ENCODE peak calls at places on chromosome 22, in four cellular contexts. One of them, this sample, is unnamed.

GRCh38 chr22:19042285-19043110 is 79.7 kb downstream of the DGCR2 start:
- DNase-seq in mesendoderm: no peak
- DNase-seq in mesenchymal stem cell: no peak
- DNase-seq in trophoblast cell: no peak
- DNase-seq in this sample: no peak

GRCh38 chr22:24156146-24156914 is 25.0 kb upstream of the SUSD2 start:
- DNase-seq in mesendoderm: no peak
- DNase-seq in trophoblast cell: no peak
- DNase-seq in mesenchymal stem cell: peak; percentile 76
- DNase-seq in this sample: no peak

GRCh38 chr22:32858121-32858703 is 56.7 kb downstream of the TIMP3 start:
- DNase-seq in mesendoderm: no peak
- DNase-seq in mesenchymal stem cell: peak; percentile 16
- DNase-seq in trophoblast cell: no peak
- DNase-seq in this sample: no peak

GRCh38 chr22:44151661-44152060 is 29.1 kb upstream of the PARVG start:
- DNase-seq in trophoblast cell: no peak
- DNase-seq in mesenchymal stem cell: peak; percentile 57
- DNase-seq in mesendoderm: no peak
- DNase-seq in this sample: no peak

GRCh38 chr22:37502342-37503182 is 16.4 kb upstream of the MFNG start:
- DNase-seq in mesendoderm: peak; percentile 55
- DNase-seq in mesenchymal stem cell: no peak
- DNase-seq in trophoblast cell: no peak
- DNase-seq in this sample: no peak

GRCh38 chr22:44172370-44173108 is 8.2 kb upstream of the PARVG start:
- DNase-seq in trophoblast cell: peak; percentile 28
- DNase-seq in mesenchymal stem cell: no peak
- DNase-seq in mesendoderm: no peak
- DNase-seq in this sample: no peak

GRCh38 chr22:36757608-36758220 is 18.2 kb downstream of the IFT27 start:
- DNase-seq in mesendoderm: peak; percentile 86
- DNase-seq in trophoblast cell: peak; percentile 75
- DNase-seq in mesenchymal stem cell: peak; percentile 69
- DNase-seq in this sample: peak; percentile 91

GRCh38 chr22:36339171-36340065 is 48.3 kb downstream of the MYH9 start:
- DNase-seq in mesendoderm: no peak
- DNase-seq in mesenchymal stem cell: peak; percentile 88
- DNase-seq in trophoblast cell: no peak
- DNase-seq in this sample: no peak

GRCh38 chr22:27593378-27593777 is 208.2 kb downstream of the MN1 start:
- DNase-seq in trophoblast cell: no peak
- DNase-seq in mesenchymal stem cell: no peak
- DNase-seq in mesendoderm: no peak
- DNase-seq in this sample: no peak

GRCh38 chr22:46604306-46604690 is 15.9 kb upstream of the GRAMD4 start:
- DNase-seq in mesendoderm: peak; percentile 82
- DNase-seq in trophoblast cell: no peak
- DNase-seq in mesenchymal stem cell: peak; percentile 26
- DNase-seq in this sample: no peak

GRCh38 chr22:25749420-25750169 is 7.6 kb downstream of the MYO18B start:
- DNase-seq in mesendoderm: no peak
- DNase-seq in mesenchymal stem cell: no peak
- DNase-seq in trophoblast cell: no peak
- DNase-seq in this sample: no peak

GRCh38 chr22:42720263-42721044 is at the start of gene A4GALT:
- DNase-seq in trophoblast cell: no peak
- DNase-seq in mesendoderm: no peak
- DNase-seq in mesenchymal stem cell: no peak
- DNase-seq in this sample: peak; percentile 51

GRCh38 chr22:24554316-24555159 is at the start of gene GUCD1:
- DNase-seq in mesenchymal stem cell: peak; percentile 72
- DNase-seq in mesendoderm: peak; percentile 46
- DNase-seq in trophoblast cell: peak; percentile 11
- DNase-seq in this sample: peak; percentile 39

DNA sequence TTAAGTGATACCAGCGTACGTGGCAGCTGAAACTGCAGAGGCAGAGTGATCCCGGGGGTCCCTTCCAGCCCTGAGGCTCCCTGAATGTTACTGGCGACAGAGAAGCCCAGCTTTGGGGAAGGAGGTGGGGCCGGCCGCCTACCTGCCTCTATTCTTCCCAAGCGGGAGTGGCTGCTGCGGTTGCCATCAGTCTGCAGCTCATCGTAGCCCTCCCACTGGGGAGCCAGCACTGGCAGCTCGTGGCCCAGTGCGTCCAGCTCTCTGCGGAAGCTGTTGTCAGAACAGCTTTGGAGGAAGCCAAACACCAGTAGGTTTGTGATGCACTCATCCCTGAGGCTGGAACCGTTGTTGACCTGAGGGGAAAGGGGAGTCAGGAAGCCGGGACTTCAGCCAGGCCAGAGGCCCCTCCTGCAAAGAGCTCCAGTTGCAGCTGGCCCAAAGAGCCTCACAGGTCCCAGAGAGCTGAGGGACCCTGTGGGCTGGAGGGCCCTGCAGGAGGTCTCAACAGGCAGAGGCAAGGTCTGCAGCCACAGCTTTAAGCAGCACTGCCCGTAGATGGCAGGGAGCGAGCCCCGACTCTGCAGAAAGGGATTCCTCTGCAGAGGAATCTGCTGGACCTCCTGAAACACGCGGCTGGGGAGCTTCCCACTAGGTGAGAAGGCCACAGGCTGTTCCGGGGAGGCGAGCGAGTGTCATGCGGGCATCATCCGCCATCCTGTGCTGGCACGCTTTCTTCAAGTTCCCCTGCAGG is 30.4 kb downstream of the BID start:
- DNase-seq in mesendoderm: no peak
- DNase-seq in mesenchymal stem cell: no peak
- DNase-seq in trophoblast cell: no peak
- DNase-seq in this sample: peak; percentile 49
- H3K4me2 ChIP-seq in mesendoderm: no peak overlapping the region
- H3K4me2 ChIP-seq in mesenchymal stem cell: no peak overlapping the region
- H3K4me2 ChIP-seq in trophoblast cell: no peak overlapping the region
- H3K4me2 ChIP-seq in this sample: no peak overlapping the region

GRCh38 chr22:28736296-28737155 is 5.1 kb downstream of the CHEK2 start:
- DNase-seq in trophoblast cell: no peak
- DNase-seq in mesendoderm: peak; percentile 96
- DNase-seq in mesenchymal stem cell: no peak
- DNase-seq in this sample: peak; percentile 31
- H2AK5ac ChIP-seq in trophoblast cell: no peak overlapping the region
- H2AK5ac ChIP-seq in mesendoderm: no peak overlapping the region
- H2AK5ac ChIP-seq in mesenchymal stem cell: no peak overlapping the region
- H2AK5ac ChIP-seq in this sample: no peak overlapping the region

GRCh38 chr22:30830907-30831306 is 136.2 kb downstream of the OSBP2 start:
- DNase-seq in mesenchymal stem cell: no peak
- DNase-seq in trophoblast cell: peak; percentile 48
- DNase-seq in mesendoderm: peak; percentile 30
- DNase-seq in this sample: no peak
- H3K18ac ChIP-seq in mesenchymal stem cell: no peak overlapping the region
- H3K18ac ChIP-seq in trophoblast cell: no peak overlapping the region
- H3K18ac ChIP-seq in mesendoderm: no peak overlapping the region
- H3K18ac ChIP-seq in this sample: no peak overlapping the region

DNA sequence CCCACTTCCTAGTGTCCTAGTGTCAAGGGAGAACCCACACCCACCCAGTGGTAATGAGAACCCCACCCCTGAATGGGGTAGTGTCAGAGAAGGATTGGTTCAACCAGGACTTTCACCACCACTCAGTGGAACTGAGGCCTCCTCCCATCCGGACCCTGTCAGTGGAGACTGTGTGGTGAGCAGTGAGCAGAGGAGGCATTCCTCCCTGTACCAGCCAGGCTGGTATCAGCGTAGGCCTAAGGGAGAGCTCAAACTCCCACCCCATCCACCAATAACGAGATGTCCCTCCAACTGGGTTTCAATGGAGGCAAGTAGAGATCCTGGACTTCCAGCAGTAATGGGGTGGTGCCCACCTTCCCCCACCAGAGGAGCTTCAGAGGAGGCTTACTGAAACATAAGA is 1171.4 kb downstream of the TBC1D22A start:
- DNase-seq in mesenchymal stem cell: no peak
- DNase-seq in trophoblast cell: no peak
- DNase-seq in mesendoderm: no peak
- DNase-seq in this sample: no peak
- H3K4me2 ChIP-seq in mesenchymal stem cell: no peak overlapping the region
- H3K4me2 ChIP-seq in trophoblast cell: no peak overlapping the region
- H3K4me2 ChIP-seq in mesendoderm: no peak overlapping the region
- H3K4me2 ChIP-seq in this sample: no peak overlapping the region

GRCh38 chr22:45317551-45318167 is 7.9 kb downstream of the FAM118A start:
- DNase-seq in mesenchymal stem cell: peak; percentile 17
- DNase-seq in mesendoderm: peak; percentile 72
- DNase-seq in trophoblast cell: no peak
- DNase-seq in this sample: peak; percentile 63
- H2AK5ac ChIP-seq in mesenchymal stem cell: peak overlapping the region; percentile 11
- H2AK5ac ChIP-seq in mesendoderm: no peak overlapping the region
- H2AK5ac ChIP-seq in trophoblast cell: no peak overlapping the region
- H2AK5ac ChIP-seq in this sample: no peak overlapping the region

GRCh38 chr22:48397531-48398180 is 1430.0 kb downstream of the BRD1 start:
- DNase-seq in mesenchymal stem cell: no peak
- DNase-seq in trophoblast cell: no peak
- DNase-seq in mesendoderm: no peak
- DNase-seq in this sample: no peak
- H3K18ac ChIP-seq in mesenchymal stem cell: no peak overlapping the region
- H3K18ac ChIP-seq in trophoblast cell: no peak overlapping the region
- H3K18ac ChIP-seq in mesendoderm: no peak overlapping the region
- H3K18ac ChIP-seq in this sample: no peak overlapping the region

DNA sequence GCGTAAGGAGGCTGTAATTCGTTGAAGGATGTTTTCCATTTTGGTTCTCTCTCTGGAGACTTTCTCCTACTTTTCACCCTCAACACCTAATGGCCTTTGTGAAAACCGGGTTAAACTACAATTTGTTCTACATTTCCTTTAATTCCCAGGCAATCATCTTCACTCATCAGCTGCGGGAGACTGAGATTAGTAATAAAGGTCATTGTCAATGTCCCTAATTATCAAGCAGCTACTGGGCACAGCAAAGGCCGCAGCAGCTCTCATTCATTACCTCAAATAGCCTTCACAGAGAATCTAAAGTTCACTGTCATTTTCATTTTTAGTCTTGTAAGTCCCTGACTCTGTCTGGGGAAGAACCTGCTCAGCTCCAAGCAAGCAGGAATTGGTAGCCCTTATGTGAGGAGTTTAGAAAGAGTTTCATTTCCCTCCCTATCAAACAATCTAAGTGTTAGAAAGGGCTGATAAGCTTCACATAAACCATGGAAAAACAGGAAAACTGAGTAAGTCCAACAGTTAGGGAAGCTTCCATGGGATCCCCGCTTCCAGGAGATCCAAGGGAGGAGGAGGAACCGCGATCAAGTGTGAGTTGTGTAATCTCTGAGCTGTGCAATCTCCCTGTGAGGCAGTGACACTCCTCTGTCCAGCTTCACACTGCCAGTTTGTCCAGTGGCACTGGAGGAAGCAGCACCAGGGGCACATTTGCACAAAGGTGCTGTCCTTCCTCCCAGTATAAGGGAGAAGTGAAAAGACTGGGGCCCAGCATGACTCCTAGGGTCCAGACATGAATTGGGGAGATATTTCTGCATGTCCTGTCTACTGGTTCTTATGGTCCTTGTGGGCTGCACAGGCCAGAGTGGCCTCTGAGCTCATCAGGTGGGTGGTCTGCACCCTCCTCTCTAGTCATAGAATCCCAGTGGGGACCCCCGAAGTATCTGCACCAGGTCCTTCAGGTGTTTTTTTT is 4.5 kb downstream of the PRAME start:
- DNase-seq in mesenchymal stem cell: no peak
- DNase-seq in trophoblast cell: no peak
- DNase-seq in mesendoderm: no peak
- DNase-seq in this sample: no peak
- H3K4me2 ChIP-seq in mesenchymal stem cell: no peak overlapping the region
- H3K4me2 ChIP-seq in trophoblast cell: no peak overlapping the region
- H3K4me2 ChIP-seq in mesendoderm: no peak overlapping the region
- H3K4me2 ChIP-seq in this sample: no peak overlapping the region

GRCh38 chr22:50675553-50676199 is 3.1 kb downstream of the SHANK3 start:
- DNase-seq in mesendoderm: no peak
- DNase-seq in trophoblast cell: no peak
- DNase-seq in mesenchymal stem cell: no peak
- DNase-seq in this sample: no peak
- H2AK5ac ChIP-seq in mesendoderm: no peak overlapping the region
- H2AK5ac ChIP-seq in trophoblast cell: no peak overlapping the region
- H2AK5ac ChIP-seq in mesenchymal stem cell: no peak overlapping the region
- H2AK5ac ChIP-seq in this sample: no peak overlapping the region

DNA sequence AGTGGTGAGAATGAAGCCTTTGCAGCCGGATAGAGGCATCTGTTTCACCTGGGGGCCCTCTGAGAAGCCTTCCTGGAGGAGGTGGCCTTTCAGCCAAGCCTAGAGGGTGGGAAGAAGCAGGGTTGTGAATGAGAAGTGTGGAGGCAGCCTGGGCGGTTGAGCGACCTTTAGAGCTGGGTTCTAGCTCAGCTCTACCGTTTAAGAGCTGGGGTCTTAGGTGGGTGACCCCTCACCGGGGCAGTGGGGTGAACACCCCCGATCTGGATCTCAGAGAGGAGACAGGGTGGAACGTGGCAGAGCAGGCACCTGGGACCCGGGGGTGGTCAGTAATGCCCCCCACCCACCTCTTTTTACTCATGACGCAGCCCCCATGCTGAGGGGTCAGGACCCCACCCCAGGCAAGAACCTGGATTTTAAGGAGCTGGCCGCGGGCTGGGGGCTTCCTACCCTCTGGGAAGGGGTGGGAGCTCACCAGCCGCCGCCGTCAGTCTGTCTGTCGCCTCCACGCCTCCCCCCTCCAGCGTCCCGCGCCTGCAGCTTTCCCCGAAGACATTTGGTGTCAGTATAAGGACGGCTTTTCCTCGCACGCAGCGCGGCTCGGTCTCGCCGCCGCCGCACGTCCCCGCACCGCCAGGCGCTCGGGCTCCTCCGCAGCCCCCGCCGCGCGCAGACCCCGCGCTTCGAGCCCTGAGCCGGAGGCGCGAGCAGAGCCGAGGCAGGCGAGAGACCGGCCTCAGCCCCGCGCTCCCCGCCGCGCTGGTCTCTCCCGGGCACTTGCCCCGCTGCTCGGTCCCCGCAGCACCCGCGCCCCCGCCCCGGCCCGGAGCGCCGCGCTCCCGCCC is 13.4 kb upstream of the CACNA1I start:
- DNase-seq in mesendoderm: no peak
- DNase-seq in mesenchymal stem cell: peak; percentile 16
- DNase-seq in trophoblast cell: no peak
- DNase-seq in this sample: no peak
- H3K18ac ChIP-seq in mesendoderm: no peak overlapping the region
- H3K18ac ChIP-seq in mesenchymal stem cell: no peak overlapping the region
- H3K18ac ChIP-seq in trophoblast cell: no peak overlapping the region
- H3K18ac ChIP-seq in this sample: no peak overlapping the region

This sample was measured in H9.